ENCODE peak calls at places on chromosome 19, in eight cellular contexts. Z is DMS79, M is NCI-H1105, D is neuronal stem cell, C is GM12891, I is anterior cingulate cortex, U is PC-9, X is NCI-H2171 treated with DMSO at 0.1 percent for 48 hours. Y is an unnamed sample.

GRCh38 chr19:31348416-31349159 is 648 bp downstream of the TSHZ3 start:
- DNase-seq in Z (peak; percentile 14), M (peak; percentile 20), D (no peak), C (no peak), I (no peak), U (no peak), X (no peak), Y (no peak)

GRCh38 chr19:49851456-49852259 is 699 bp downstream of the PTOV1 start:
- DNase-seq in Z (no peak), M (no peak), D (no peak), C (no peak), I (no peak), U (no peak), X (peak; percentile 70), Y (no peak)

GRCh38 chr19:33368074-33368864 is 5.2 kb upstream of the CEBPG start:
- DNase-seq in Z (no peak), M (no peak), D (no peak), C (no peak), I (no peak), U (no peak), X (no peak), Y (no peak)

GRCh38 chr19:39805120-39805519 is 26.5 kb downstream of the LEUTX start:
- DNase-seq in Z (no peak), M (no peak), D (no peak), C (no peak), I (no peak), U (no peak), X (no peak), Y (no peak)

GRCh38 chr19:9935409-9936062 is 779 bp downstream of the OLFM2 start:
- DNase-seq in Z (no peak), M (no peak), D (no peak), C (no peak), I (no peak), U (no peak), X (peak; percentile 12), Y (no peak)

GRCh38 chr19:14409157-14410053 is 9.7 kb downstream of the DDX39A start:
- DNase-seq in Z (no peak), M (no peak), D (no peak), C (no peak), I (no peak), U (no peak), X (no peak), Y (no peak)

GRCh38 chr19:11052391-11052790 is 36.9 kb upstream of the LDLR start:
- DNase-seq in Z (no peak), M (no peak), D (no peak), C (no peak), I (no peak), U (no peak), X (no peak), Y (no peak)

GRCh38 chr19:47036233-47036651 is 12.2 kb downstream of the TMEM160 start:
- DNase-seq in Z (peak; percentile 46), M (peak; percentile 52), D (no peak), C (no peak), I (no peak), U (no peak), X (peak; percentile 80), Y (no peak)

GRCh38 chr19:45114116-45114515 is 21.1 kb downstream of the PPP1R37 start:
- DNase-seq in Z (peak; percentile 30), M (peak; percentile 34), D (no peak), C (no peak), I (no peak), U (no peak), X (peak; percentile 87), Y (no peak)

GRCh38 chr19:55466246-55466614 is 1.7 kb upstream of the C19orf85 start:
- DNase-seq in Z (no peak), M (no peak), D (no peak), C (no peak), I (no peak), U (no peak), X (no peak), Y (no peak)